ENCODE peak calls at places on chromosome 5, in nine cellular contexts. W is stimulated activated CD4-positive, alpha-beta T cell treated with anti-CD3 and anti-CD28 coated beads, TNF-alpha, amount 100 ng/mL, for 4 hours; H is nephron progenitor cell; A is T follicular helper cell; J is CD8-positive, alpha-beta memory T cell; P is activated CD8-positive, alpha-beta memory T cell treated with anti-CD3 and anti-CD28 coated beads for 4 hours; K is iPS-NIHi11; G is mammary epithelial cell; O is PC-9. C is an unnamed sample.

GRCh38 chr5:107338341-107338740 is 332.4 kb downstream of the EFNA5 start:
- DNase-seq in O (no peak), A (no peak), W (no peak), G (peak; percentile 61), J (no peak), P (no peak), K (no peak), H (no peak), C (no peak)

GRCh38 chr5:40914835-40915234 is 5.5 kb downstream of the C7 start:
- DNase-seq in A (no peak), H (no peak), W (no peak), J (no peak), P (no peak), O (no peak), G (no peak), K (no peak), C (no peak)

GRCh38 chr5:56941981-56942380 is 9.9 kb downstream of the MIER3 start:
- DNase-seq in J (no peak), O (no peak), P (no peak), G (no peak), A (no peak), H (no peak), W (no peak), K (no peak), C (no peak)

GRCh38 chr5:76337949-76338589 is 65.0 kb upstream of the IQGAP2 start:
- DNase-seq in P (no peak), J (no peak), G (peak; percentile 75), O (peak; percentile 72), H (peak; percentile 31), K (peak; percentile 86), A (peak; percentile 36), W (no peak), C (peak; percentile 80)

GRCh38 chr5:74233571-74233970 is 407.0 kb downstream of the ENC1 start:
- DNase-seq in A (no peak), H (no peak), O (no peak), P (no peak), K (no peak), W (no peak), G (peak; percentile 86), J (no peak), C (no peak)

GRCh38 chr5:102807878-102808502 is 52.9 kb downstream of the PAM start:
- DNase-seq in K (peak; percentile 27), O (no peak), G (no peak), W (no peak), H (no peak), P (no peak), A (no peak), J (no peak), C (peak; percentile 29)

GRCh38 chr5:64557911-64558310 is 52.1 kb downstream of the RGS7BP start:
- DNase-seq in H (no peak), W (no peak), P (no peak), A (no peak), J (no peak), K (no peak), G (no peak), O (no peak), C (no peak)

GRCh38 chr5:124655943-124656459 is 90.4 kb downstream of the ZNF608 start:
- DNase-seq in A (no peak), G (peak; percentile 88), K (no peak), O (peak; percentile 40), P (no peak), W (no peak), H (no peak), J (no peak), C (peak; percentile 18)